ENCODE peak calls at places on chromosomes 3 and 15, in six cellular contexts. X is right lobe of liver, R is ovary, U is left ventricle myocardium inferior, W is Peyer's patch, H is AG04450. N is an unnamed sample.

GRCh38 chr3:9600597-9600996 is 47.0 kb upstream of the LHFPL4 start:
- DNase-seq in W (peak), U (peak), H (no peak), R (peak), X (peak), N (no peak)

GRCh38 chr15:79154491-79155182 is 64.1 kb upstream of the RASGRF1 start:
- DNase-seq in X (no peak), R (no peak), H (no peak), W (no peak), U (no peak), N (no peak)

GRCh38 chr3:124985358-124985757 is 50.8 kb upstream of the MUC13 start:
- DNase-seq in R (no peak), X (no peak), W (no peak), H (peak), U (no peak), N (no peak)

GRCh38 chr3:149003653-149004305 is 12.4 kb downstream of the GYG1 start:
- DNase-seq in R (no peak), W (no peak), X (no peak), H (no peak), U (no peak), N (no peak)

GRCh38 chr3:120144267-120144666 is 50.0 kb upstream of the GSK3B start:
- DNase-seq in R (no peak), W (no peak), X (no peak), H (no peak), U (no peak), N (no peak)

GRCh38 chr3:12352253-12352652 is 63.4 kb downstream of the PPARG start:
- DNase-seq in U (no peak), X (no peak), R (no peak), H (no peak), W (no peak), N (no peak)

GRCh38 chr3:191775451-191776233 is 314.7 kb downstream of the PYDC2 start:
- DNase-seq in U (no peak), W (no peak), X (no peak), R (no peak), H (no peak), N (no peak)

GRCh38 chr15:76342046-76342381 is 5.4 kb downstream of the ISL2 start:
- DNase-seq in X (no peak), W (no peak), H (no peak), R (no peak), U (no peak), N (no peak)

GRCh38 chr3:45020534-45020933 is 5.6 kb upstream of the CLEC3B start:
- DNase-seq in X (no peak), R (no peak), U (no peak), W (no peak), H (no peak), N (no peak)

GRCh38 chr3:11393401-11393800 is 121.2 kb downstream of the ATG7 start:
- DNase-seq in H (no peak), W (peak), U (no peak), X (no peak), R (no peak), N (no peak)

GRCh38 chr3:150277444-150277843 is 130.7 kb upstream of the TSC22D2 start:
- DNase-seq in W (no peak), H (no peak), R (no peak), U (no peak), X (no peak), N (no peak)

GRCh38 chr15:41281236-41281635 is 50.2 kb downstream of the CHP1 start:
- DNase-seq in H (peak), X (no peak), U (no peak), R (no peak), W (no peak), N (no peak)

GRCh38 chr3:50090985-50091384 is 2.3 kb downstream of the RBM5 start:
- DNase-seq in W (no peak), X (no peak), H (no peak), U (no peak), R (no peak), N (no peak)
- H3K27ac ChIP-seq in W (no peak), X (no peak), H (no peak), U (no peak), R (no peak), N (peak)

GRCh38 chr15:91632176-91632575 is 221.3 kb upstream of the SLCO3A1 start:
- DNase-seq in W (no peak), U (no peak), X (no peak), H (no peak), R (no peak), N (no peak)
- H3K4me3 ChIP-seq in W (no peak), U (no peak), X (no peak), H (no peak), R (no peak), N (no peak)

GRCh38 chr15:96817900-96818299 is 487.4 kb downstream of the NR2F2 start:
- DNase-seq in W (no peak), U (no peak), R (no peak), H (no peak), X (no peak), N (no peak)
- TF ChIP-seq CTCF in W (no peak), U (no peak), R (no peak), H (no peak), X (no peak), N (no peak)

GRCh38 chr15:64558460-64559179 is 98.2 kb downstream of the ZNF609 start:
- DNase-seq in R (no peak), W (no peak), X (no peak), U (no peak), H (no peak), N (no peak)
- H3K27ac ChIP-seq in R (no peak), W (no peak), X (no peak), U (no peak), H (no peak), N (no peak)

DNA sequence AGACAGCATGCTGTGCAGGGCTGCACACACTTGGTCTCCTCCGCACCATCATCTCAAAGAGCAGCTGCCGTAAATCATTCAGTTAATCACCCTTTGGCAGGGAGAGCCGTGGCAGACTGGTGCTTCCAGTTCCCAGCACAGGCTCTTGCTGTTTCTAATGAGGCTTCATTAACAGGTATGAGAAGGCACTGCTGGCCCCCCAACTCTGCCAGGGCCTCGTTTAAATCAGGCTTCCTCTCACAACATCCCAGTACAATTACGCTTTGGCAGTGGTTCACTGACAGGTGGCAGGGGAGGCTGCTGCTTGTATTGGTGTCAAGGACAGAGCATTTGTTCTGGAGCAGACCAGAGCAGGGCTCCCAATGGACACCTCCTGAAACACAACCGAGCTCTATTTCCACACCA is 77.1 kb downstream of the BFSP2 start:
- DNase-seq in H (no peak), X (no peak), W (no peak), R (no peak), U (no peak), N (no peak)
- H3K4me3 ChIP-seq in H (no peak), X (no peak), W (no peak), R (no peak), U (no peak), N (no peak)

DNA sequence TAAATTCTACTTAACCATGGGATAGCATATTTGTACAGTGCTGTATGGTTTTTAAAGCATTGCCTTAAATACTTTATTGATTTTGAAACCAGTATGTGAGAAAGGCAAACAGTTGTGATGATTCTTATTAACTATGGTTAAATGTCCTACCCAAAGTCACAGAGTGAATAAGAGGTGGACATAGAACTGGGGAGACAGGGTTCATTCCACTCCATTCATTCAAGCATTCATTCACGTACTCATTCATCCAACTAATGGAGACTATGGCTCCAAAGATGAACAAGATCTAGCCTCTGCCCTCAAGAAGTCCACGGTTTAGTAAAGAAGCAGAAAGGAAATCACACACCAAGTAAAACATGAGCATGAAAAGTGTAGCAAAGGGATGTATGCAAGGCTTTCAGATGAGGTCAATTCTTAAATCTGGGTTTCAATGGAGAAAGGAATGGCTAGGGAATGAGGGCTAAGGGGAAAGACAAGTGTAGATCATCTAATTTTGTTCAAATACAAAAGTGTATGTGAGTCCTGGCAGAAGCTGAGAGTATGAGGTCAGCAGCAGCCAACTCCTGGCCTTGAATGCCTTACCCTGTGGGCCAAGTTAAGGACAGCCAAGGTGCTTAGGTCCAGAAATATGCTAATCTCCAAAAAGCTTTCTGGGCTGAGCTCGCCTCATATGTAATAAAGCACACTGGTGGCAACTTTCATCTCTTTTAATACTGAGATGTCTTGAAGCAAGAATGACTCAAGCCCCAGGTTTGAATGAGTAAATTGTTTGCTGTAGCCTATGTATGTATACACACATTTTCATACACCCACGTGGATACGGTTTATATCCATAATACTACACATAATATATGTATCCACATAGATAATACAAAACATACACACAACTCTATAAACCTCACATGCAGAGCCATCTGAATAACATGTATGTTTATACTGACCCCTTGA is 4.3 kb downstream of the TNIK start:
- DNase-seq in W (no peak), H (no peak), U (peak), X (no peak), R (no peak), N (no peak)
- TF ChIP-seq CTCF in W (no peak), H (no peak), U (no peak), X (no peak), R (no peak), N (no peak)

N was measured in tibial artery.